ENCODE peak calls at places on chromosomes 16 and 17, in four cellular contexts. E, P, B and G are unnamed samples.
A peak's percentile ranks its signal among the peaks of the same experiment; 100 is the strongest.

GRCh38 chr16:27450836-27451341 is 48.9 kb downstream of the IL21R start:
- DNase-seq in B (no peak), E (no peak), P (peak; percentile 6), G (peak; percentile 29)

GRCh38 chr16:2954647-2955381 is 9.3 kb upstream of the KREMEN2 start:
- DNase-seq in B (no peak), E (no peak), P (no peak), G (no peak)

GRCh38 chr16:4762205-4762604 is 4.8 kb downstream of the ZNF500 start:
- DNase-seq in P (no peak), E (no peak), B (no peak), G (no peak)

GRCh38 chr16:70391881-70392481 is 45.3 kb downstream of the DDX19A start:
- DNase-seq in P (no peak), B (peak; percentile 85), E (no peak), G (no peak)

GRCh38 chr16:50781043-50781442 is 39.2 kb downstream of the CYLD start:
- DNase-seq in P (no peak), B (no peak), E (no peak), G (no peak)

GRCh38 chr17:37465058-37465616 is 24.6 kb upstream of the DUSP14 start:
- DNase-seq in E (no peak), P (no peak), B (peak; percentile 53), G (no peak)

GRCh38 chr17:76196675-76197074 is 43.6 kb downstream of the RNF157 start:
- DNase-seq in E (no peak), P (no peak), B (peak; percentile 71), G (no peak)

GRCh38 chr16:69888005-69888560 is 63.1 kb upstream of the CLEC18A start:
- DNase-seq in E (no peak), P (no peak), B (no peak), G (no peak)

GRCh38 chr17:81349397-81350319 is 45.6 kb upstream of the BAHCC1 start:
- DNase-seq in B (no peak), P (no peak), E (no peak), G (no peak)

GRCh38 chr17:29933379-29933778 is 3.4 kb upstream of the SSH2 start:
- DNase-seq in B (peak; percentile 34), P (no peak), E (no peak), G (no peak)

GRCh38 chr16:5321925-5322324 is 224.3 kb upstream of the EEF2KMT start:
- DNase-seq in E (no peak), B (no peak), P (no peak), G (no peak)

GRCh38 chr16:86405319-86405718 is 105.0 kb upstream of the FOXF1 start:
- DNase-seq in P (no peak), E (no peak), B (no peak), G (no peak)

GRCh38 chr16:11303405-11304138 is 22.4 kb upstream of the PRM1 start:
- DNase-seq in P (no peak), B (no peak), E (no peak), G (no peak)

GRCh38 chr17:6070280-6070894 is at the start of gene WSCD1:
- DNase-seq in E (no peak), P (no peak), B (no peak), G (no peak)

GRCh38 chr17:56594528-56595418 is 1.3 kb downstream of the NOG start:
- DNase-seq in E (no peak), P (no peak), B (peak; percentile 14), G (peak; percentile 14)

GRCh38 chr17:66964930-66965800 is 658 bp downstream of the CACNG4 start:
- DNase-seq in E (no peak), P (peak; percentile 3), B (no peak), G (no peak)

GRCh38 chr17:82060614-82061013 is 5.0 kb downstream of the DUS1L start:
- DNase-seq in E (no peak), P (no peak), B (no peak), G (no peak)

GRCh38 chr16:1949507-1949906 is 5.0 kb downstream of the RPL3L start:
- DNase-seq in B (no peak), P (no peak), E (no peak), G (no peak)

GRCh38 chr16:58234831-58235595 is 37.1 kb upstream of the CSNK2A2 start:
- DNase-seq in B (no peak), E (no peak), P (no peak), G (no peak)

GRCh38 chr17:30212750-30213149 is 22.7 kb downstream of the SLC6A4 start:
- DNase-seq in P (no peak), B (no peak), E (peak; percentile 65), G (no peak)

GRCh38 chr16:53775821-53776431 is 72.0 kb downstream of the FTO start:
- DNase-seq in E (no peak), P (no peak), B (peak; percentile 98), G (no peak)

GRCh38 chr17:12546983-12547382 is 118.7 kb upstream of the MYOCD start:
- DNase-seq in E (no peak), B (no peak), P (no peak), G (no peak)

GRCh38 chr16:89593841-89594240 is 18.3 kb downstream of the CPNE7 start:
- DNase-seq in B (no peak), E (no peak), P (peak; percentile 37), G (no peak)

GRCh38 chr17:3976675-3977171 is 12.5 kb upstream of the ATP2A3 start:
- DNase-seq in B (no peak), E (no peak), P (no peak), G (no peak)

GRCh38 chr17:63700528-63701441 is 860 bp upstream of the LIMD2 start:
- DNase-seq in E (no peak), B (peak; percentile 54), P (peak; percentile 48), G (peak; percentile 63)

GRCh38 chr17:66915204-66915611 is 49.3 kb upstream of the CACNG4 start:
- DNase-seq in P (no peak), E (peak; percentile 72), B (no peak), G (no peak)

GRCh38 chr16:58443783-58444182 is 51.5 kb downstream of the GINS3 start:
- DNase-seq in E (no peak), B (no peak), P (no peak), G (no peak)

GRCh38 chr16:87824991-87825841 is 44.1 kb downstream of the SLC7A5 start:
- DNase-seq in E (no peak), P (no peak), B (no peak), G (no peak)

GRCh38 chr16:11679941-11680911 is 12.0 kb downstream of the SNN start:
- DNase-seq in P (no peak), B (no peak), E (peak; percentile 76), G (no peak)

GRCh38 chr17:49498037-49498615 is 3.0 kb downstream of the NGFR start:
- DNase-seq in E (no peak), P (no peak), B (no peak), G (no peak)

GRCh38 chr16:67101683-67102082 is 8.1 kb upstream of the PHAF1 start:
- DNase-seq in B (peak; percentile 78), E (no peak), P (no peak), G (no peak)

GRCh38 chr17:49209061-49209571 is 1.3 kb downstream of the GNGT2 start:
- DNase-seq in E (no peak), B (no peak), P (no peak), G (no peak)

GRCh38 chr17:67568961-67569360 is 148.8 kb upstream of the NOL11 start:
- DNase-seq in B (no peak), E (no peak), P (no peak), G (no peak)

GRCh38 chr16:27721548-27722265 is 171.8 kb downstream of the KATNIP start:
- DNase-seq in E (no peak), B (peak; percentile 97), P (no peak), G (no peak)

GRCh38 chr16:75099738-75100615 is 16.6 kb downstream of the LDHD start:
- DNase-seq in B (no peak), E (peak; percentile 84), P (peak; percentile 27), G (peak; percentile 75)

GRCh38 chr17:7356779-7357178 is 1.8 kb downstream of the TMEM95 start:
- DNase-seq in P (no peak), E (no peak), B (peak; percentile 34), G (no peak)

GRCh38 chr16:84881702-84882521 is 62.1 kb downstream of the CRISPLD2 start:
- DNase-seq in P (no peak), E (no peak), B (peak; percentile 91), G (no peak)

GRCh38 chr17:74780443-74781238 is 4.5 kb upstream of the NAT9 start:
- DNase-seq in P (no peak), B (no peak), E (no peak), G (peak; percentile 29)

GRCh38 chr17:75087558-75088453 is at the start of gene SLC16A5:
- DNase-seq in E (peak; percentile 96), P (peak; percentile 31), B (peak; percentile 87), G (peak; percentile 29)